ENCODE peak calls at places on chromosomes 4 and X, in eight cellular contexts. W is kidney, C is fibroblast of mammary gland, I is uterus, M is upper lobe of right lung, H is kidney epithelial cell, O is fibroblast of pulmonary artery, F is BE2C. N is an unnamed sample.

GRCh38 chr4:55351824-55352223 is 5.8 kb downstream of the SRD5A3 start:
- DNase-seq in W (no peak), C (peak), I (no peak), M (no peak), H (no peak), O (no peak), F (no peak), N (no peak)

GRCh38 chrX:111352424-111352823 is 59.6 kb downstream of the DCX start:
- DNase-seq in W (no peak), C (peak), I (peak), M (no peak), H (peak), O (peak), F (peak), N (peak)

GRCh38 chrX:29561417-29561816 is 653.9 kb upstream of the MAGEB2 start:
- DNase-seq in W (no peak), C (peak), I (no peak), M (no peak), H (no peak), O (peak), F (no peak), N (peak)

GRCh38 chr4:25563071-25563564 is 92.5 kb upstream of the SLC34A2 start:
- DNase-seq in W (no peak), C (no peak), I (no peak), M (peak), H (no peak), O (no peak), F (no peak), N (no peak)

GRCh38 chr4:6227412-6228157 is 27.2 kb upstream of the JAKMIP1 start:
- DNase-seq in W (no peak), C (no peak), I (no peak), M (peak), H (no peak), O (no peak), F (no peak), N (no peak)

GRCh38 chr4:145815626-145816025 is 123.0 kb downstream of the ZNF827 start:
- DNase-seq in W (no peak), C (no peak), I (no peak), M (no peak), H (no peak), O (no peak), F (no peak), N (no peak)

GRCh38 chr4:71229477-71230257 is 109.2 kb upstream of the SLC4A4 start:
- DNase-seq in W (peak), C (peak), I (no peak), M (no peak), H (no peak), O (peak), F (peak), N (no peak)

GRCh38 chr4:6112606-6113290 is 87.6 kb downstream of the JAKMIP1 start:
- DNase-seq in W (no peak), C (no peak), I (no peak), M (no peak), H (no peak), O (no peak), F (no peak), N (no peak)

GRCh38 chrX:154775611-154776349 is 13.1 kb downstream of the DKC1 start:
- DNase-seq in W (peak), C (peak), I (no peak), M (no peak), H (no peak), O (peak), F (peak), N (no peak)

GRCh38 chr4:82515705-82516104 is 46.1 kb downstream of the TMEM150C start:
- DNase-seq in W (no peak), C (peak), I (no peak), M (no peak), H (no peak), O (peak), F (no peak), N (peak)

DNA sequence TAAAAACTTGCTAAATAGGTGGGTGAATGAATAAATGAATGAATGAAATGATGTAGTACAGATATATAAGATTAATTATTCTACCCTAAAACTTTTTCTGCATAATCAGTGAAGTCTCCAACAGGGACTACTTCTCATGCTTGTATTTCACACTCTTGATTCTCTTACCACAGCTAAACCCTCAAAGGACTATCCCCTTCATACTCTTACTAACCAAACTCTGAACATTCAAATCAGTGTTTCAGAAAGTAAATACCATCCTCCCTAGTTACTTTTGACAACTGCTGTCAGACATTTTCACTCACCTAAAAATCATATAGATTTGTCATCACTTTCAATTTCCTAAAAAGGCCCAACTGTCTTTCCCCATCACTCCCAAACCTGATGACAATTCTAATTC is 234.3 kb upstream of the HHIP start:
- DNase-seq in W (no peak), C (no peak), I (no peak), M (no peak), H (no peak), O (no peak), F (no peak), N (no peak)
- H3K4me3 ChIP-seq in W (no peak), C (no peak), I (no peak), M (no peak), H (no peak), O (no peak), F (no peak), N (no peak)

GRCh38 chrX:48835524-48836329 is at the start of gene PCSK1N:
- DNase-seq in W (peak), C (no peak), I (no peak), M (no peak), H (peak), O (no peak), F (peak), N (no peak)
- H3K4me3 ChIP-seq in W (peak), C (no peak), I (no peak), M (peak), H (peak), O (no peak), F (peak), N (peak)

GRCh38 chr4:36198861-36199260 is 45.5 kb downstream of the ARAP2 start:
- DNase-seq in W (peak), C (no peak), I (no peak), M (no peak), H (no peak), O (no peak), F (no peak), N (no peak)
- H3K4me3 ChIP-seq in W (no peak), C (no peak), I (no peak), M (no peak), H (no peak), O (no peak), F (no peak), N (no peak)

GRCh38 chr4:90979551-90979950 is 852.4 kb downstream of the CCSER1 start:
- DNase-seq in W (no peak), C (no peak), I (no peak), M (no peak), H (no peak), O (no peak), F (no peak), N (no peak)
- H3K4me3 ChIP-seq in W (no peak), C (no peak), I (no peak), M (no peak), H (no peak), O (no peak), F (no peak), N (no peak)